ENCODE peak calls at places on chromosomes 2 and 18, in four cellular contexts. W is HCT116, B is K562, L is HepG2. J is an unnamed sample.

GRCh38 chr2:142629193-142629592 is 248.3 kb upstream of the KYNU start:
- DNase-seq in L (no peak), B (no peak), W (no peak), J (no peak)

GRCh38 chr2:237497820-237498128 is 10.7 kb downstream of the MLPH start:
- DNase-seq in B (no peak), L (no peak), W (no peak), J (no peak)

GRCh38 chr2:119240311-119241204 is 16.9 kb downstream of the STEAP3 start:
- DNase-seq in W (peak), B (peak), L (peak), J (no peak)

GRCh38 chr18:62717850-62718229 is 2.5 kb downstream of the PHLPP1 start:
- DNase-seq in W (no peak), B (no peak), L (no peak), J (no peak)

GRCh38 chr18:22214731-22215528 is 45.5 kb downstream of the GATA6 start:
- DNase-seq in W (no peak), L (no peak), B (no peak), J (no peak)

GRCh38 chr2:45182667-45183620 is 173.7 kb upstream of the SIX2 start:
- DNase-seq in L (no peak), W (no peak), B (no peak), J (no peak)

GRCh38 chr2:101518470-101519172 is 43.7 kb upstream of the RFX8 start:
- DNase-seq in B (peak), L (peak), W (peak), J (no peak)

GRCh38 chr2:1546023-1546591 is 132.8 kb downstream of the TPO start:
- DNase-seq in B (peak), W (peak), L (peak), J (no peak)

GRCh38 chr18:47283476-47283875 is 32.0 kb upstream of the SKOR2 start:
- DNase-seq in L (peak), B (peak), W (peak), J (no peak)

GRCh38 chr2:132923787-132924186 is 253.8 kb upstream of the LYPD1 start:
- DNase-seq in W (no peak), B (no peak), L (no peak), J (no peak)

GRCh38 chr2:27752551-27753237 is 18.8 kb upstream of the MRPL33 start:
- DNase-seq in B (peak), W (no peak), L (peak), J (no peak)

GRCh38 chr2:28084564-28084963 is 194.0 kb downstream of the BABAM2 start:
- DNase-seq in W (no peak), L (no peak), B (no peak), J (no peak)

GRCh38 chr18:33706391-33706790 is 128.4 kb downstream of the ASXL3 start:
- DNase-seq in B (no peak), W (no peak), L (no peak), J (no peak)

GRCh38 chr2:96788393-96789244 is 27.4 kb upstream of the CNNM3 start:
- DNase-seq in W (no peak), L (no peak), B (no peak), J (no peak)

GRCh38 chr18:58402247-58402646 is 226.6 kb downstream of the ALPK2 start:
- DNase-seq in L (peak), B (no peak), W (no peak), J (no peak)

GRCh38 chr2:128813352-128814034 is 494.8 kb upstream of the HS6ST1 start:
- DNase-seq in B (no peak), W (no peak), L (no peak), J (no peak)

GRCh38 chr2:7037340-7038333 is 120.4 kb downstream of the RNF144A start:
- DNase-seq in L (peak), B (peak), W (peak), J (no peak)

DNA sequence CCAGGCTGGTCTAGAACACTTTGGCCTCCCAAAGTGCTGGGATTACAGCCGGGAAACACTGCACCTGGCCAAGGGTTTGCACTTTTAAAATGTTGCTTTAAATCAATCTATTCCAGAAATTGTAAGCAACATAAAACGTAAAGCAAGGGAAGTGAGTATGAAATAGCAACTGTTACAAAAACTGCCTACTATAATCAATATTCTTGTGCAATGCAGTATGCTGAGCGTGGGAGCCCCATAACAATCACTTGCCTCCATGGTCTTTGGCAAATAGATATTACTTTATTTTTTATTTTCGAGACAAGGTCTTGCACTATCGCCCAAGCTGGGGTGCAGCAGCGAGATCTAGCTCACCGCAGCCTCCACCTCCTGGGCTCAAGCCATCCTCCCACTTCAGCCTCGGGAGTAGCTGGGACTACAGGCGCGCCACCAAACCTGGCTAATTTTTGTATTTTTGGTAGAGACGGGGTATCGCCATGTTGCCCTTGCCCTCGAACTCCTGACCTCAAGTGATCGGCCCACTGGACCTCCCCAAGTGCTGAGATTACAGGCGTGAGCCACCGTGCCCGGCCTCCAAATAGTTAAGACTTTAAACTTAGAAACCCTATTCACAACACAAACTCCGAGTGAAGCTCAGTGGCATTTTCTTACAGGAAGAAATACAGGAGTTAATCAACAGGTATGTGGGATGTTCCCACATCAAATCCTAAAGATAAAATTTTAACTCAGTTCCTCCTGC is 1.2 kb upstream of the CCNT2 start:
- DNase-seq in W (no peak), B (peak), L (peak), J (no peak)
- TF ChIP-seq ZBTB33 in W (no peak), B (no peak), L (no peak), J (no peak)

GRCh38 chr2:85712261-85712660 is 18.1 kb downstream of the GNLY start:
- DNase-seq in B (no peak), W (no peak), L (no peak), J (no peak)
- TF ChIP-seq ZBTB33 in B (no peak), W (no peak), L (no peak), J (no peak)

GRCh38 chr2:121490734-121491133 is 39.9 kb upstream of the RNU4ATAC start:
- DNase-seq in L (no peak), B (no peak), W (no peak), J (no peak)
- TF ChIP-seq ZBTB33 in L (no peak), B (no peak), W (no peak), J (no peak)

DNA sequence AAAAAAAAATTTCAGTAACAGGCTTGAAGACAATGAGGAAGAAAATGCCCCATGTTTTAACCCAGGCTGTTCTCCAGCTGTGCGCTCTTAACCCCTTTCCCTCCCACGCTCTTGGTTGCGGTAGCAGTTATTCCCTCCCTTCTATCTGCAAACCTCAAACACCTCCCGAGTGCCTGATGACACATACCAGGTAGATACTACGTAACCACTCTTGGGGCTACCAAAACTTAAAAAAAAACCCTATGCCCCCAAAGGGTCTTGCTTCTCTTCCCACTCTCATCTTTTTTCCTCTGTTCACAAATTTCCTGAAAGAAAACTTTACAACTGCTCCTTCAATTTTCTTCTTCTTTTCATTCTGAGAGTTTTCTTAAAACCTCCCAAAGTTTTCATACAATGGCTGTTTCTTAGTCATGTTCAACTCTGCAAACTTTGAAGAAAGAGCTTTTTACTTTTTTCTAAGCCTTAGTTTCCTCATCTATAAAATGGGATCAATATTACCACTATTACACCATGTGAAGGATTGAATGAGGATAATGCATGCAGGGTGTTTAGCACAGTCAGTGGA is 4.9 kb upstream of the DRC1 start:
- DNase-seq in B (peak), W (no peak), L (no peak), J (no peak)
- TF ChIP-seq ZBTB33 in B (no peak), W (no peak), L (no peak), J (no peak)

DNA sequence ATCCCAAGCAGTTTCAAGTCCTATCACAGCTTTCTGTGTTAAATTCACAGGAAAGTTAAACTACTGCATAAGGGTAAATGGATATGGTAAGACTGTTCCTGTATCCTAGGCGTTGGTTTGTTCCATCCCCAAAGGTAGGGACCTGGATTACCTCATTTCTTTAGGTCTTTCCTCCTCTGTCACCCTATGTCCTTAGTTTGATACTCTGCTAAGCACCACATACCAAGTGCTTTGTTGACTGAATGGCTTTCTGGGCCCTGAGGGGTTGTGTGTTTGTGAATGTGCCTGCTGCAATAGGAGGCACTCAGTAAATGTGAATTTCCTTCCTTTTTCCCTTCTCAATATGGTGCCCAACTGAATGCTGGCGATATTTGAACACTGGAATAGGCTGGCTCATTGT is 7.8 kb downstream of the NOSTRIN start:
- DNase-seq in L (no peak), W (no peak), B (no peak), J (no peak)
- TF ChIP-seq ZBTB33 in L (no peak), W (no peak), B (no peak), J (no peak)

GRCh38 chr2:208980321-208980720 is 443.5 kb upstream of the MAP2 start:
- DNase-seq in W (no peak), B (no peak), L (no peak), J (no peak)

GRCh38 chr2:208983476-208983875 is 440.4 kb upstream of the MAP2 start:
- DNase-seq in W (no peak), L (no peak), B (peak), J (no peak)

GRCh38 chr2:208982831-208983230 is 441.0 kb upstream of the MAP2 start:
- DNase-seq in B (no peak), W (no peak), L (no peak), J (no peak)

GRCh38 chr2:208985644-208986043 is 438.2 kb upstream of the MAP2 start:
- DNase-seq in B (peak), L (no peak), W (no peak), J (no peak)

DNA sequence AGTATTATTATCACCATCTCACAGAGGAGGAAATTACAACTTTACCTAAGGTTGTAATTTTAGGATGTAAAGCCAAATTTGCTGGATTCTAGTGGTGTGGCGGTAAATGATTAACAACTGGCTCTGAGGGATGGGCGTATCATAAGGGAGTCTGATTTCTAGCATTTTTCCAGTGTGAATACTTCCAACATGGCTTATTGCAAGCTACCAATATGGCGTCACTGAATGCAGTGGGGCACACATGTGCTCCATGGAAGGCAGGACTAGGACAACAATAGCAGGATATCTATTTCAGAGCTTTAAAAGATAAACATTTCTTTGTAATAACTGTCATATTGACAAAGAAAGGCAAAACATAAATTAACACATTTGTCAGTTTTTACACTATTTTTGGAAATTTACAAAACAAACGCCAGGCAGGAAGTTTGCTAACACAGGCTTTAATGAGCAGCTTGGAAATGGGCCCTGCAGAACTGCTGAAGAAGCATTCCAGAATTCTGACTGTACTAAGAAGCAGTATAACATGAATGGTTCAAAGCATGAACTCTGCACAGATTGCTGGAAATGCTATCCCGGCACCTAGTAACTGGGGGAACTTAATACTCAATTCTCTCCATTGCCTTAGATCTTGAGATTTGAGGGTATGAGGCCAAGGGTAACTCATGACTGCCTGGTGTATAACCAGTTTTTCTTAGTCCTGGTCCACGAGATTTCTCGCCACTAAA is 439.3 kb upstream of the MAP2 start:
- DNase-seq in L (no peak), B (no peak), W (no peak), J (no peak)
- TF ChIP-seq ZBTB33 in L (no peak), B (no peak), W (no peak), J (no peak)

DNA sequence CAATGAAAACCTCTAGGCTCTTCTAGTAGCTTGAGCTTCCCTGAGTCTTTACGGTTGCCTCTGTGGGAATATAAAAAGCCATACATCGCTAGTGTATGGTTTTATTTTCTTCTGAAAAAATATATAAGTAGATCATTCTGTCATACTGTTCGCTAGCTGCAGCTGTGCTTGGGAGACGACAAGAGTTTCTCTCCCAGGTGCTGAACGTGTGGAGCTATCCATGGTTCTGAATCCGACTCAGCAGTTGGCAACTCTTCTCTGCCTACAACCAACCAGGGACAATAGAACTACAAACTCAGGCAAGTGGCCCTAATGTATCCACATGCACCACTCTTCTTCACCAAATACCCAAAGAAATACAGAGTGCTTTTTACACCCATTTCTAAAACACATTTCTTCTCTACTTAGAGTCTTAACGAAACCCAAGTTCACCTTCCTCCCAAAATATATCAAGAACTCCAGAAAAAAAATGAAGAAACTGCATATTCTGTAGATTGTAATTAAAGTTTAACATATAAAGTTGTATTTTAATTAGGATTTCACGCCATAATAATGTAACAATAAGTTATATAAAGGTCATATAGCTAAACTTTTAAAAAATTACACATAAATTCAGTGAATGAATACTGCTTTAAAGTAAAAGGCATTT is 2.2 kb upstream of the KCNH7 start:
- DNase-seq in L (peak), B (peak), W (peak), J (peak)
- TF ChIP-seq ZBTB33 in L (peak), B (no peak), W (no peak), J (no peak)

GRCh38 chr2:218271865-218272530 is 1.7 kb downstream of the PNKD start:
- DNase-seq in B (no peak), L (no peak), W (no peak), J (no peak)
- TF ChIP-seq ZBTB33 in B (no peak), L (no peak), W (no peak), J (no peak)